ENCODE peak calls at places on chromosomes 12 and 14, in ten cellular contexts. G is heart left ventricle; Z is GM12891; T is HuH-7.5; I is NCI-H2029; V is cardiac fibroblast; N is activated naive CD4-positive, alpha-beta T cell treated with anti-CD3 and anti-CD28 coated beads, Interleukin-2, amount 50 U/mL, for 16 hours; P is T-cell; Y is memory B cell; L is activated CD8-positive, alpha-beta T cell treated with anti-CD3 and anti-CD28 coated beads, Interleukin-2, amount 10 ng/mL, durations not matched to agents 7 days and 5 days. K is an unnamed sample.

GRCh38 chr12:106080111-106080732 is 58.5 kb downstream of the NUAK1 start:
- DNase-seq in G (no peak), Z (no peak), T (no peak), I (no peak), V (peak; percentile 66), N (no peak), P (no peak), Y (no peak), L (no peak), K (no peak)

GRCh38 chr12:72574138-72574537 is 302.0 kb downstream of the TRHDE start:
- DNase-seq in G (no peak), Z (no peak), T (no peak), I (no peak), V (no peak), N (no peak), P (no peak), Y (no peak), L (no peak), K (no peak)

GRCh38 chr12:53659609-53660008 is 16.3 kb downstream of the ATP5MC2 start:
- DNase-seq in G (no peak), Z (no peak), T (no peak), I (no peak), V (peak; percentile 29), N (no peak), P (no peak), Y (no peak), L (no peak), K (no peak)

GRCh38 chr12:69392146-69392928 is 32.8 kb downstream of the YEATS4 start:
- DNase-seq in G (no peak), Z (no peak), T (no peak), I (no peak), V (peak; percentile 54), N (no peak), P (no peak), Y (no peak), L (no peak), K (no peak)

GRCh38 chr14:73342670-73343069 is 105.4 kb downstream of the PAPLN start:
- DNase-seq in G (no peak), Z (no peak), T (no peak), I (no peak), V (no peak), N (no peak), P (no peak), Y (no peak), L (no peak), K (no peak)

GRCh38 chr14:91317381-91318313 is 73.1 kb upstream of the GPR68 start:
- DNase-seq in G (peak; percentile 79), Z (no peak), T (no peak), I (peak; percentile 59), V (peak; percentile 22), N (peak; percentile 70), P (peak; percentile 81), Y (no peak), L (peak; percentile 88), K (peak; percentile 85)

GRCh38 chr14:23237772-23238594 is at the start of gene RNF212B:
- DNase-seq in G (peak; percentile 84), Z (peak; percentile 68), T (peak; percentile 91), I (peak; percentile 100), V (peak; percentile 70), N (peak; percentile 90), P (peak; percentile 67), Y (peak; percentile 31), L (peak; percentile 87), K (peak; percentile 61)

GRCh38 chr12:119989619-119990381 is 764 bp downstream of the BICDL1 start:
- DNase-seq in G (peak; percentile 83), Z (peak; percentile 63), T (peak; percentile 43), I (no peak), V (peak; percentile 63), N (peak; percentile 69), P (peak; percentile 55), Y (peak; percentile 57), L (peak; percentile 84), K (peak; percentile 63)

GRCh38 chr14:105414456-105415371 is 4.9 kb upstream of the MTA1 start:
- DNase-seq in G (peak; percentile 84), Z (peak; percentile 86), T (peak; percentile 86), I (no peak), V (peak; percentile 63), N (peak; percentile 78), P (peak; percentile 47), Y (peak; percentile 62), L (peak; percentile 62), K (peak; percentile 56)

GRCh38 chr12:91817512-91817911 is 328.1 kb downstream of the BTG1 start:
- DNase-seq in G (no peak), Z (no peak), T (no peak), I (no peak), V (peak; percentile 7), N (no peak), P (no peak), Y (no peak), L (no peak), K (no peak)

GRCh38 chr12:44526655-44527199 is 349.4 kb downstream of the NELL2 start:
- DNase-seq in G (no peak), Z (no peak), T (no peak), I (no peak), V (no peak), N (no peak), P (no peak), Y (no peak), L (no peak), K (no peak)

GRCh38 chr12:6964605-6965025 is 5.8 kb downstream of the PHB2 start:
- DNase-seq in G (peak; percentile 20), Z (no peak), T (no peak), I (no peak), V (no peak), N (no peak), P (no peak), Y (no peak), L (no peak), K (no peak)

GRCh38 chr12:73161970-73162369 is 889.8 kb downstream of the TRHDE start:
- DNase-seq in G (no peak), Z (no peak), T (no peak), I (no peak), V (no peak), N (no peak), P (no peak), Y (no peak), L (no peak), K (no peak)

GRCh38 chr14:85399196-85399595 is 130.7 kb upstream of the FLRT2 start:
- DNase-seq in G (no peak), Z (no peak), T (no peak), I (no peak), V (peak; percentile 14), N (no peak), P (no peak), Y (no peak), L (no peak), K (no peak)

GRCh38 chr14:25032092-25032784 is 17.7 kb downstream of the STXBP6 start:
- DNase-seq in G (no peak), Z (no peak), T (no peak), I (peak; percentile 52), V (no peak), N (no peak), P (no peak), Y (no peak), L (no peak), K (no peak)

GRCh38 chr14:66998013-66998412 is 191.2 kb upstream of the GARIN2 start:
- DNase-seq in G (no peak), Z (no peak), T (no peak), I (no peak), V (no peak), N (no peak), P (no peak), Y (no peak), L (no peak), K (no peak)